ENCODE peak calls at places on chromosomes 12 and 14, in four cellular contexts. F, N, K and L are unnamed samples.

GRCh38 chr12:43285248-43285647 is 266.8 kb downstream of the ADAMTS20 start:
- DNase-seq in N (no peak), K (no peak), F (no peak), L (no peak)

GRCh38 chr14:100285021-100285912 is 21.0 kb downstream of the SLC25A29 start:
- DNase-seq in K (no peak), N (peak; percentile 78), F (peak; percentile 40), L (peak; percentile 95)

GRCh38 chr14:76926521-76927251 is 100.5 kb downstream of the LRRC74A start:
- DNase-seq in N (no peak), F (no peak), K (no peak), L (no peak)

GRCh38 chr14:71094722-71095121 is 187.5 kb downstream of the PCNX1 start:
- DNase-seq in N (no peak), F (no peak), K (no peak), L (no peak)

GRCh38 chr14:92481811-92482559 is 31.6 kb upstream of the RIN3 start:
- DNase-seq in F (no peak), K (no peak), N (no peak), L (no peak)

GRCh38 chr12:88063375-88063774 is 34.2 kb upstream of the C12orf50 start:
- DNase-seq in K (no peak), F (no peak), N (no peak), L (no peak)

GRCh38 chr14:52339262-52339661 is 25.1 kb downstream of the PTGER2 start:
- DNase-seq in F (no peak), K (no peak), N (no peak), L (no peak)

GRCh38 chr12:107079172-107080011 is 14.0 kb downstream of the CRY1 start:
- DNase-seq in K (no peak), N (peak; percentile 49), F (peak; percentile 24), L (peak; percentile 21)

GRCh38 chr14:33786091-33786825 is 164.6 kb downstream of the EGLN3 start:
- DNase-seq in N (no peak), F (no peak), K (no peak), L (no peak)

DNA sequence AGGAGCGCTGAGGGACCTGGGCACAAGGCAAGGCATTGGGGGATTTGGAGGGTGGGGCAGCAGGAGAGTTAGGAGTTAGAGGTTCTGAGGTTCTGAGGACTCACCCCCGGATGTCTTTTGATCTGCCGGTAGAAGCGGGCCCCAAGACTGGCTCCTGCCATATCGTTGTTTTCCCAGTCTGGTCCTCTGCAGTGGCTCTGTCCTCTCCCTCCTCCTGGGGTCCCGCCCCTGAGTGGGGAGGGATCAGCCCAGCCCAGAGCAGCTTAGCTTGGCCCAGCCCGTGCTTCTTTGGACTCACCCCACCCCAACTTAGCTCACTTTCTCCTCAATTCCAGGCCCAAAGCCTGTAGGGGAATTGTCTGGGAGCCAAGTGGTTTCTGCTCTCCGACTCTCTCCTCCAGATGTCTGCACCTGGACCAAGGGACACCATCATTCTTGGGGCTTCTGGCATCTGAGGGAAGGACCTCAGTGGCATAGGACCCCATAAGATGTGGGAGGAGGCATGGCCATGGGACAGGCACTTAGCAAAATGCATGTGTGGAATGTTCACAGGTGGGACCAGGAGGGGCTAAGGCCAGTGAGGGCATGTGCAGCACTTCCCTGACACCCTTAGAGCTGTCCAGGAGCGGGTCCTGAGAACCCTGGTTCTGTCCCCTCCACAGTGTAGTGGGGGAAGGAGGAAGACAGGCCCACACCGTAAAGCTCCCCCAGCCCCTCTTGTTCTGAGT is 7.6 kb downstream of the SHMT2 start:
- DNase-seq in N (no peak), F (no peak), K (no peak), L (no peak)
- TF ChIP-seq FOXK2 in N (no peak), F (no peak), K (no peak), L (no peak)

DNA sequence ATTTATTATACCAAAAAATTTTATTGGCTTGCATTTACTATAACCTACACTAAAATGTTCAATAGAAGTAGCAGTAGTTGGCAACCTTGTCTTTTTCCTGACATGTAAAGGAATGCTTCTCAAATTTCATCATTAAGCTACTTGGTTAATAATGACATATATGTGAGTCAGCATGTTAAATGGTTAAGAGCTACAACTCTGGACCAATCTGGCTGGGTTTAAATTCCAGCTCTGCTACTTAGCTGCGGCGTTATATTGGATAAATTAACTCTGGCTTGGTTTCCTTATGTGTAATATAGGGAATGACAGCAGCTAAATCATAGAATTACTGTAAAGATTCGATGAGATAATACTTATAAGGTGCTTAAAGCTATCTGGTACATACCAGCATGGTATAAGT is 53.7 kb upstream of the OTOGL start:
- DNase-seq in F (no peak), K (no peak), N (no peak), L (no peak)
- TF ChIP-seq FOXK2 in F (no peak), K (no peak), N (no peak), L (no peak)

DNA sequence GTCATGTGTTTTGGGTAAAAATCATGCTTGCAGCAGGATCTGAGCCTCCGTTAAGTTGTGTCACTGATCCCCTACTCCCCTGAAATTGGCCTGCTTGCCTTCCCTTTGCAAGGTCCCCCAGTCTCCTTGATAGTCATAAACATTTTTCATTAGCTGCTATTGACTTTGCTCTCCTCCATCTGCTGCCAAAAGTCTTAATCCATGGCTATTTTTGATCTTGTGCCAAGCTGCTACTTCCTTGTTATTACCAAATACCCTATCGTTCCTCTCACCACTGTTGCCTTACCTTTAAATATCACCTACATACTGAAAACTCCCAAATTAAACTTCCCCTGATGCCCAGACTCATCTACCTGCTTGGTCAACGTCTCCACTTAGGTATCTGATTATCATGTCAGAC is 148.3 kb downstream of the PHLDA1 start:
- DNase-seq in K (no peak), F (no peak), N (no peak), L (no peak)
- TF ChIP-seq FOXK2 in K (no peak), F (no peak), N (no peak), L (no peak)

GRCh38 chr12:101967506-101967905 is 90.1 kb downstream of the DRAM1 start:
- DNase-seq in F (no peak), K (peak; percentile 8), N (no peak), L (no peak)

GRCh38 chr12:101959607-101960006 is 82.2 kb downstream of the DRAM1 start:
- DNase-seq in N (no peak), F (no peak), K (no peak), L (no peak)

GRCh38 chr12:101966496-101966895 is 89.1 kb downstream of the DRAM1 start:
- DNase-seq in K (no peak), N (no peak), F (no peak), L (no peak)

GRCh38 chr12:101962486-101962885 is 85.1 kb downstream of the DRAM1 start:
- DNase-seq in K (no peak), F (no peak), N (no peak), L (no peak)

GRCh38 chr12:101963703-101964102 is 86.3 kb downstream of the DRAM1 start:
- DNase-seq in N (no peak), F (no peak), K (no peak), L (no peak)
- TF ChIP-seq FOXK2 in N (no peak), F (no peak), K (no peak), L (no peak)

DNA sequence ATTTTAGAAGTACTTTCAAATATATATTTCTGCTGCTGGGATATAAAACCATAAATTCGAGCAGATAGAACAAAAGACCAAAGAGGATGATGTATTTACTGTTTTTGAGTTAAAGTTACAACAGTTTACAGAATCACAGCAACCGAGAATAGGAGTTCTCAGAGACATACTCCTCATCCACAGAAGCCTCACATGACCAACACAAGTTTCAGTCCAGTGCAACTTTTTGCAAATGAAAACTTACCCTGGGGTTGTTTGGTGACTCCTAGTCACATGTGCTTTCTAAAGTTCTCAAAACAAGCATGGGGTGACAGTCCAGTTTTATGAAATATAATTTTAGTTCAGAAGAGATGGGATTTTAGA is 117.1 kb downstream of the PRKCH start:
- DNase-seq in F (no peak), K (peak; percentile 69), N (no peak), L (no peak)
- TF ChIP-seq FOXK2 in F (no peak), K (no peak), N (no peak), L (no peak)